ENCODE peak calls at places on chromosome 19, in four cellular contexts. One of them, this sample, is unnamed.

GRCh38 chr19:10946964-10947657 is 13.7 kb upstream of the SMARCA4 start:
- DNase-seq in stimulated activated CD8-positive, alpha-beta memory T cell treated with anti-CD3 and anti-CD28 coated beads, Interleukin-7, amount 100 ng/mL, for 4 hours: no peak
- DNase-seq in activated CD8-positive, alpha-beta memory T cell treated with anti-CD3 and anti-CD28 coated beads for 24 hours: no peak
- DNase-seq in iris pigment epithelial cell: peak
- DNase-seq in this sample: no peak

GRCh38 chr19:39676004-39676403 is 20.3 kb downstream of the LGALS16 start:
- DNase-seq in stimulated activated CD8-positive, alpha-beta memory T cell treated with anti-CD3 and anti-CD28 coated beads, Interleukin-7, amount 100 ng/mL, for 4 hours: no peak
- DNase-seq in activated CD8-positive, alpha-beta memory T cell treated with anti-CD3 and anti-CD28 coated beads for 24 hours: no peak
- DNase-seq in iris pigment epithelial cell: no peak
- DNase-seq in this sample: no peak

GRCh38 chr19:18559685-18560084 is 2.0 kb downstream of the KXD1 start:
- DNase-seq in stimulated activated CD8-positive, alpha-beta memory T cell treated with anti-CD3 and anti-CD28 coated beads, Interleukin-7, amount 100 ng/mL, for 4 hours: no peak
- DNase-seq in activated CD8-positive, alpha-beta memory T cell treated with anti-CD3 and anti-CD28 coated beads for 24 hours: no peak
- DNase-seq in iris pigment epithelial cell: no peak
- DNase-seq in this sample: no peak

GRCh38 chr19:16628984-16629691 is 1.1 kb upstream of the MED26 start:
- DNase-seq in stimulated activated CD8-positive, alpha-beta memory T cell treated with anti-CD3 and anti-CD28 coated beads, Interleukin-7, amount 100 ng/mL, for 4 hours: no peak
- DNase-seq in activated CD8-positive, alpha-beta memory T cell treated with anti-CD3 and anti-CD28 coated beads for 24 hours: peak
- DNase-seq in iris pigment epithelial cell: peak
- DNase-seq in this sample: peak

GRCh38 chr19:11446652-11447301 is 11.3 kb downstream of the PRKCSH start:
- DNase-seq in stimulated activated CD8-positive, alpha-beta memory T cell treated with anti-CD3 and anti-CD28 coated beads, Interleukin-7, amount 100 ng/mL, for 4 hours: peak
- DNase-seq in activated CD8-positive, alpha-beta memory T cell treated with anti-CD3 and anti-CD28 coated beads for 24 hours: peak
- DNase-seq in iris pigment epithelial cell: no peak
- DNase-seq in this sample: peak

GRCh38 chr19:2816641-2817040 is 3.0 kb upstream of the ZNF554 start:
- DNase-seq in stimulated activated CD8-positive, alpha-beta memory T cell treated with anti-CD3 and anti-CD28 coated beads, Interleukin-7, amount 100 ng/mL, for 4 hours: no peak
- DNase-seq in activated CD8-positive, alpha-beta memory T cell treated with anti-CD3 and anti-CD28 coated beads for 24 hours: no peak
- DNase-seq in iris pigment epithelial cell: no peak
- DNase-seq in this sample: no peak

GRCh38 chr19:42419309-42419708 is 7.9 kb downstream of the LIPE start:
- DNase-seq in stimulated activated CD8-positive, alpha-beta memory T cell treated with anti-CD3 and anti-CD28 coated beads, Interleukin-7, amount 100 ng/mL, for 4 hours: no peak
- DNase-seq in activated CD8-positive, alpha-beta memory T cell treated with anti-CD3 and anti-CD28 coated beads for 24 hours: no peak
- DNase-seq in iris pigment epithelial cell: no peak
- DNase-seq in this sample: no peak

GRCh38 chr19:10768936-10769335 is 51.1 kb downstream of the DNM2 start:
- DNase-seq in stimulated activated CD8-positive, alpha-beta memory T cell treated with anti-CD3 and anti-CD28 coated beads, Interleukin-7, amount 100 ng/mL, for 4 hours: no peak
- DNase-seq in activated CD8-positive, alpha-beta memory T cell treated with anti-CD3 and anti-CD28 coated beads for 24 hours: no peak
- DNase-seq in iris pigment epithelial cell: no peak
- DNase-seq in this sample: no peak

GRCh38 chr19:15107056-15108010 is at the start of gene SYDE1:
- DNase-seq in stimulated activated CD8-positive, alpha-beta memory T cell treated with anti-CD3 and anti-CD28 coated beads, Interleukin-7, amount 100 ng/mL, for 4 hours: peak
- DNase-seq in activated CD8-positive, alpha-beta memory T cell treated with anti-CD3 and anti-CD28 coated beads for 24 hours: peak
- DNase-seq in iris pigment epithelial cell: peak
- DNase-seq in this sample: peak

GRCh38 chr19:10334340-10335148 is 1.2 kb upstream of the RAVER1 start:
- DNase-seq in stimulated activated CD8-positive, alpha-beta memory T cell treated with anti-CD3 and anti-CD28 coated beads, Interleukin-7, amount 100 ng/mL, for 4 hours: no peak
- DNase-seq in activated CD8-positive, alpha-beta memory T cell treated with anti-CD3 and anti-CD28 coated beads for 24 hours: peak
- DNase-seq in iris pigment epithelial cell: peak
- DNase-seq in this sample: peak

GRCh38 chr19:1104452-1105216 is 840 bp downstream of the GPX4 start:
- DNase-seq in stimulated activated CD8-positive, alpha-beta memory T cell treated with anti-CD3 and anti-CD28 coated beads, Interleukin-7, amount 100 ng/mL, for 4 hours: peak
- DNase-seq in activated CD8-positive, alpha-beta memory T cell treated with anti-CD3 and anti-CD28 coated beads for 24 hours: peak
- DNase-seq in iris pigment epithelial cell: peak
- DNase-seq in this sample: peak

GRCh38 chr19:39406656-39407393 is at the start of gene ZFP36:
- DNase-seq in stimulated activated CD8-positive, alpha-beta memory T cell treated with anti-CD3 and anti-CD28 coated beads, Interleukin-7, amount 100 ng/mL, for 4 hours: peak
- DNase-seq in activated CD8-positive, alpha-beta memory T cell treated with anti-CD3 and anti-CD28 coated beads for 24 hours: peak
- DNase-seq in iris pigment epithelial cell: peak
- DNase-seq in this sample: peak

GRCh38 chr19:58538257-58539168 is 5.4 kb upstream of the TRIM28 start:
- DNase-seq in stimulated activated CD8-positive, alpha-beta memory T cell treated with anti-CD3 and anti-CD28 coated beads, Interleukin-7, amount 100 ng/mL, for 4 hours: no peak
- DNase-seq in activated CD8-positive, alpha-beta memory T cell treated with anti-CD3 and anti-CD28 coated beads for 24 hours: peak
- DNase-seq in iris pigment epithelial cell: no peak
- DNase-seq in this sample: peak

GRCh38 chr19:6476155-6476895 is 5.3 kb downstream of the DENND1C start:
- DNase-seq in stimulated activated CD8-positive, alpha-beta memory T cell treated with anti-CD3 and anti-CD28 coated beads, Interleukin-7, amount 100 ng/mL, for 4 hours: no peak
- DNase-seq in activated CD8-positive, alpha-beta memory T cell treated with anti-CD3 and anti-CD28 coated beads for 24 hours: peak
- DNase-seq in iris pigment epithelial cell: peak
- DNase-seq in this sample: peak

GRCh38 chr19:1274852-1275259 is 474 bp upstream of the FAM174C start:
- DNase-seq in stimulated activated CD8-positive, alpha-beta memory T cell treated with anti-CD3 and anti-CD28 coated beads, Interleukin-7, amount 100 ng/mL, for 4 hours: no peak
- DNase-seq in activated CD8-positive, alpha-beta memory T cell treated with anti-CD3 and anti-CD28 coated beads for 24 hours: peak
- DNase-seq in iris pigment epithelial cell: no peak
- DNase-seq in this sample: no peak

GRCh38 chr19:35935911-35936737 is at the start of gene LRFN3:
- DNase-seq in stimulated activated CD8-positive, alpha-beta memory T cell treated with anti-CD3 and anti-CD28 coated beads, Interleukin-7, amount 100 ng/mL, for 4 hours: peak
- DNase-seq in activated CD8-positive, alpha-beta memory T cell treated with anti-CD3 and anti-CD28 coated beads for 24 hours: peak
- DNase-seq in iris pigment epithelial cell: peak
- DNase-seq in this sample: peak

GRCh38 chr19:45113628-45114027 is 20.6 kb downstream of the PPP1R37 start:
- DNase-seq in stimulated activated CD8-positive, alpha-beta memory T cell treated with anti-CD3 and anti-CD28 coated beads, Interleukin-7, amount 100 ng/mL, for 4 hours: no peak
- DNase-seq in activated CD8-positive, alpha-beta memory T cell treated with anti-CD3 and anti-CD28 coated beads for 24 hours: no peak
- DNase-seq in iris pigment epithelial cell: no peak
- DNase-seq in this sample: no peak

GRCh38 chr19:7427944-7428343 is 60.9 kb downstream of the PEX11G start:
- DNase-seq in stimulated activated CD8-positive, alpha-beta memory T cell treated with anti-CD3 and anti-CD28 coated beads, Interleukin-7, amount 100 ng/mL, for 4 hours: no peak
- DNase-seq in activated CD8-positive, alpha-beta memory T cell treated with anti-CD3 and anti-CD28 coated beads for 24 hours: no peak
- DNase-seq in iris pigment epithelial cell: peak
- DNase-seq in this sample: no peak

GRCh38 chr19:28619842-28620429 is 593.0 kb downstream of the UQCRFS1 start:
- DNase-seq in stimulated activated CD8-positive, alpha-beta memory T cell treated with anti-CD3 and anti-CD28 coated beads, Interleukin-7, amount 100 ng/mL, for 4 hours: no peak
- DNase-seq in activated CD8-positive, alpha-beta memory T cell treated with anti-CD3 and anti-CD28 coated beads for 24 hours: no peak
- DNase-seq in iris pigment epithelial cell: no peak
- DNase-seq in this sample: no peak

GRCh38 chr19:6260912-6261636 is 18.7 kb downstream of the MLLT1 start:
- DNase-seq in stimulated activated CD8-positive, alpha-beta memory T cell treated with anti-CD3 and anti-CD28 coated beads, Interleukin-7, amount 100 ng/mL, for 4 hours: no peak
- DNase-seq in activated CD8-positive, alpha-beta memory T cell treated with anti-CD3 and anti-CD28 coated beads for 24 hours: peak
- DNase-seq in iris pigment epithelial cell: no peak
- DNase-seq in this sample: peak

GRCh38 chr19:17835182-17836006 is 12.4 kb downstream of the JAK3 start:
- DNase-seq in stimulated activated CD8-positive, alpha-beta memory T cell treated with anti-CD3 and anti-CD28 coated beads, Interleukin-7, amount 100 ng/mL, for 4 hours: no peak
- DNase-seq in activated CD8-positive, alpha-beta memory T cell treated with anti-CD3 and anti-CD28 coated beads for 24 hours: no peak
- DNase-seq in iris pigment epithelial cell: no peak
- DNase-seq in this sample: no peak

GRCh38 chr19:34430738-34431625 is 2.8 kb downstream of the UBA2 start:
- DNase-seq in stimulated activated CD8-positive, alpha-beta memory T cell treated with anti-CD3 and anti-CD28 coated beads, Interleukin-7, amount 100 ng/mL, for 4 hours: no peak
- DNase-seq in activated CD8-positive, alpha-beta memory T cell treated with anti-CD3 and anti-CD28 coated beads for 24 hours: no peak
- DNase-seq in iris pigment epithelial cell: peak
- DNase-seq in this sample: peak

GRCh38 chr19:7554990-7555864 is 19.7 kb downstream of the PNPLA6 start:
- DNase-seq in stimulated activated CD8-positive, alpha-beta memory T cell treated with anti-CD3 and anti-CD28 coated beads, Interleukin-7, amount 100 ng/mL, for 4 hours: no peak
- DNase-seq in activated CD8-positive, alpha-beta memory T cell treated with anti-CD3 and anti-CD28 coated beads for 24 hours: no peak
- DNase-seq in iris pigment epithelial cell: no peak
- DNase-seq in this sample: peak

GRCh38 chr19:8615813-8616596 is 5.5 kb upstream of the ADAMTS10 start:
- DNase-seq in stimulated activated CD8-positive, alpha-beta memory T cell treated with anti-CD3 and anti-CD28 coated beads, Interleukin-7, amount 100 ng/mL, for 4 hours: no peak
- DNase-seq in activated CD8-positive, alpha-beta memory T cell treated with anti-CD3 and anti-CD28 coated beads for 24 hours: peak
- DNase-seq in iris pigment epithelial cell: peak
- DNase-seq in this sample: peak

GRCh38 chr19:18609717-18610051 is 3.0 kb upstream of the TMEM59L start:
- DNase-seq in stimulated activated CD8-positive, alpha-beta memory T cell treated with anti-CD3 and anti-CD28 coated beads, Interleukin-7, amount 100 ng/mL, for 4 hours: no peak
- DNase-seq in activated CD8-positive, alpha-beta memory T cell treated with anti-CD3 and anti-CD28 coated beads for 24 hours: no peak
- DNase-seq in iris pigment epithelial cell: no peak
- DNase-seq in this sample: no peak

GRCh38 chr19:2274937-2275535 is 6.9 kb downstream of the PEAK3 start:
- DNase-seq in stimulated activated CD8-positive, alpha-beta memory T cell treated with anti-CD3 and anti-CD28 coated beads, Interleukin-7, amount 100 ng/mL, for 4 hours: no peak
- DNase-seq in activated CD8-positive, alpha-beta memory T cell treated with anti-CD3 and anti-CD28 coated beads for 24 hours: peak
- DNase-seq in iris pigment epithelial cell: peak
- DNase-seq in this sample: peak

GRCh38 chr19:17872251-17873001 is 681 bp downstream of the SLC5A5 start:
- DNase-seq in stimulated activated CD8-positive, alpha-beta memory T cell treated with anti-CD3 and anti-CD28 coated beads, Interleukin-7, amount 100 ng/mL, for 4 hours: peak
- DNase-seq in activated CD8-positive, alpha-beta memory T cell treated with anti-CD3 and anti-CD28 coated beads for 24 hours: peak
- DNase-seq in iris pigment epithelial cell: no peak
- DNase-seq in this sample: no peak

GRCh38 chr19:14555918-14556661 is 15.8 kb downstream of the NDUFB7 start:
- DNase-seq in stimulated activated CD8-positive, alpha-beta memory T cell treated with anti-CD3 and anti-CD28 coated beads, Interleukin-7, amount 100 ng/mL, for 4 hours: no peak
- DNase-seq in activated CD8-positive, alpha-beta memory T cell treated with anti-CD3 and anti-CD28 coated beads for 24 hours: no peak
- DNase-seq in iris pigment epithelial cell: peak
- DNase-seq in this sample: no peak

GRCh38 chr19:43444531-43445340 is 20.7 kb downstream of the LYPD3 start:
- DNase-seq in stimulated activated CD8-positive, alpha-beta memory T cell treated with anti-CD3 and anti-CD28 coated beads, Interleukin-7, amount 100 ng/mL, for 4 hours: no peak
- DNase-seq in activated CD8-positive, alpha-beta memory T cell treated with anti-CD3 and anti-CD28 coated beads for 24 hours: no peak
- DNase-seq in iris pigment epithelial cell: no peak
- DNase-seq in this sample: no peak

GRCh38 chr19:339262-339887 is 5.2 kb downstream of the MIER2 start:
- DNase-seq in stimulated activated CD8-positive, alpha-beta memory T cell treated with anti-CD3 and anti-CD28 coated beads, Interleukin-7, amount 100 ng/mL, for 4 hours: no peak
- DNase-seq in activated CD8-positive, alpha-beta memory T cell treated with anti-CD3 and anti-CD28 coated beads for 24 hours: no peak
- DNase-seq in iris pigment epithelial cell: peak
- DNase-seq in this sample: no peak

This sample was measured in left kidney.